ENCODE peak calls at places on chromosome 17, in five cellular contexts. One of them, this sample, is unnamed.

GRCh38 chr17:28466521-28467048 is 6.9 kb upstream of the SLC13A2 start:
- DNase-seq in CD4-positive, alpha-beta T cell: no peak
- DNase-seq in esophagus squamous epithelium: no peak
- DNase-seq in AG04450: no peak
- DNase-seq in lung: no peak
- DNase-seq in this sample: peak; percentile 84

GRCh38 chr17:79937981-79938695 is 97.5 kb downstream of the TBC1D16 start:
- DNase-seq in CD4-positive, alpha-beta T cell: no peak
- DNase-seq in esophagus squamous epithelium: no peak
- DNase-seq in AG04450: no peak
- DNase-seq in lung: no peak
- DNase-seq in this sample: no peak

GRCh38 chr17:67477687-67478086 is 100.6 kb downstream of the PITPNC1 start:
- DNase-seq in CD4-positive, alpha-beta T cell: peak; percentile 34
- DNase-seq in esophagus squamous epithelium: no peak
- DNase-seq in AG04450: no peak
- DNase-seq in lung: no peak
- DNase-seq in this sample: peak; percentile 23

GRCh38 chr17:66889480-66890230 is 54.7 kb downstream of the CACNG5 start:
- DNase-seq in CD4-positive, alpha-beta T cell: no peak
- DNase-seq in esophagus squamous epithelium: no peak
- DNase-seq in AG04450: no peak
- DNase-seq in lung: no peak
- DNase-seq in this sample: no peak

GRCh38 chr17:45235071-45236001 is 13.7 kb downstream of the FMNL1 start:
- DNase-seq in CD4-positive, alpha-beta T cell: peak; percentile 75
- DNase-seq in esophagus squamous epithelium: no peak
- DNase-seq in AG04450: peak; percentile 49
- DNase-seq in lung: peak; percentile 69
- DNase-seq in this sample: peak; percentile 68

GRCh38 chr17:70184770-70185169 is 15.4 kb downstream of the KCNJ2 start:
- DNase-seq in CD4-positive, alpha-beta T cell: no peak
- DNase-seq in esophagus squamous epithelium: no peak
- DNase-seq in AG04450: no peak
- DNase-seq in lung: no peak
- DNase-seq in this sample: peak; percentile 53

GRCh38 chr17:75814900-75815373 is 29.3 kb downstream of the UNC13D start:
- DNase-seq in CD4-positive, alpha-beta T cell: no peak
- DNase-seq in esophagus squamous epithelium: no peak
- DNase-seq in AG04450: peak; percentile 39
- DNase-seq in lung: no peak
- DNase-seq in this sample: no peak

GRCh38 chr17:53950858-53951250 is 128.1 kb downstream of the KIF2B start:
- DNase-seq in CD4-positive, alpha-beta T cell: no peak
- DNase-seq in esophagus squamous epithelium: no peak
- DNase-seq in AG04450: no peak
- DNase-seq in lung: no peak
- DNase-seq in this sample: no peak

GRCh38 chr17:74465378-74466110 is 890 bp upstream of the CD300A start:
- DNase-seq in CD4-positive, alpha-beta T cell: no peak
- DNase-seq in esophagus squamous epithelium: no peak
- DNase-seq in AG04450: no peak
- DNase-seq in lung: no peak
- DNase-seq in this sample: no peak

GRCh38 chr17:75878174-75878998 is at the start of gene TRIM47:
- DNase-seq in CD4-positive, alpha-beta T cell: no peak
- DNase-seq in esophagus squamous epithelium: no peak
- DNase-seq in AG04450: no peak
- DNase-seq in lung: peak; percentile 68
- DNase-seq in this sample: peak; percentile 49

GRCh38 chr17:142876-143784 is 5.8 kb downstream of the SCGB1C2 start:
- DNase-seq in CD4-positive, alpha-beta T cell: no peak
- DNase-seq in esophagus squamous epithelium: no peak
- DNase-seq in AG04450: no peak
- DNase-seq in lung: peak; percentile 23
- DNase-seq in this sample: no peak

GRCh38 chr17:59004338-59005111 is 102.2 kb downstream of the TRIM37 start:
- DNase-seq in CD4-positive, alpha-beta T cell: peak; percentile 51
- DNase-seq in esophagus squamous epithelium: no peak
- DNase-seq in AG04450: no peak
- DNase-seq in lung: peak; percentile 50
- DNase-seq in this sample: peak; percentile 65

GRCh38 chr17:6752068-6752909 is 3.6 kb upstream of the XAF1 start:
- DNase-seq in CD4-positive, alpha-beta T cell: no peak
- DNase-seq in esophagus squamous epithelium: no peak
- DNase-seq in AG04450: peak; percentile 98
- DNase-seq in lung: peak; percentile 42
- DNase-seq in this sample: peak; percentile 5

DNA sequence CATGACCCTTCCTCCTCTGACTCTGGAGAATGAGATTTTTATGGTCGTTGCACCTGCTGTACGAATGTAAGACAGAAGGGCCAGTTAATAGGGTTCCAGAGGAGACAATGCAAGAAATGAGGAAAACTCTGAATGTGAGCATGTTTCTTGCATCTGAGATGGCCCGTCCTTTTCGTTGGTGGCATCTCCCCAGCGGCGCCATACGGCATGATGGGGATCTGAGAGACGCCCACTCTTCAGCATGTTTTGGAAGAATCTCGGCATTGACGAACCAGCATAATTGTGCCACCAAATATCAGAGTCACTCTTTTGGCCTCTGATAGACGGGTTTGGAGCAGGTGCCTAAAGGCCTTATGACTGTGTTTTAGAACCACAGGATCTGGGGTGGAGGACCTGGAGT is 126.5 kb upstream of the RCVRN start:
- DNase-seq in CD4-positive, alpha-beta T cell: no peak
- DNase-seq in esophagus squamous epithelium: no peak
- DNase-seq in AG04450: no peak
- DNase-seq in lung: no peak
- DNase-seq in this sample: no peak
- H3K27ac ChIP-seq in CD4-positive, alpha-beta T cell: no peak overlapping the region
- H3K27ac ChIP-seq in esophagus squamous epithelium: no peak overlapping the region
- H3K27ac ChIP-seq in AG04450: no peak overlapping the region
- H3K27ac ChIP-seq in lung: no peak overlapping the region
- H3K27ac ChIP-seq in this sample: no peak overlapping the region

GRCh38 chr17:16255481-16255901 is 38.5 kb downstream of the PIGL start:
- DNase-seq in CD4-positive, alpha-beta T cell: no peak
- DNase-seq in esophagus squamous epithelium: no peak
- DNase-seq in AG04450: no peak
- DNase-seq in lung: peak; percentile 62
- DNase-seq in this sample: peak; percentile 94

GRCh38 chr17:16251043-16251442 is 34.0 kb downstream of the PIGL start:
- DNase-seq in CD4-positive, alpha-beta T cell: no peak
- DNase-seq in esophagus squamous epithelium: no peak
- DNase-seq in AG04450: no peak
- DNase-seq in lung: no peak
- DNase-seq in this sample: no peak

GRCh38 chr17:16250635-16251034 is 33.6 kb downstream of the PIGL start:
- DNase-seq in CD4-positive, alpha-beta T cell: no peak
- DNase-seq in esophagus squamous epithelium: no peak
- DNase-seq in AG04450: no peak
- DNase-seq in lung: no peak
- DNase-seq in this sample: peak; percentile 40

GRCh38 chr17:16247589-16247984 is 30.6 kb downstream of the PIGL start:
- DNase-seq in CD4-positive, alpha-beta T cell: no peak
- DNase-seq in esophagus squamous epithelium: no peak
- DNase-seq in AG04450: no peak
- DNase-seq in lung: no peak
- DNase-seq in this sample: peak; percentile 71

DNA sequence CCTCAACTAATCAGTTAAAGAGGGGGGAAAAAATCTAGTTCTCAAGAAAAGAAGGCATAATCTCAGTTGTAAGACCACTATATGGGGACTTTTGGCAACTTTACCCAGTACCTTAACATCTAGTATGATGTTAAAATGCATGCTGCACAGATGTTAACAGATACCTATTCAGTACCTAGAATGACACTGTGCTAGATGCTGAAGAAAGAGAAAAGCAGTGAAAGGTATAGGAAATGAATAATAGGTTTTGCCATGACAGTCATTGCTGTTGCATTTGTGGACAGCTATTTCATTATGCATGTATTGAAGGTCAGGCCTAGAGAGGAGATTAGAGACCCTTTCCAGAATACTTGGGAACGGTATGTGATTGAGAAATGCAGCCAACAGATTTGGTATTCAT is 34.5 kb downstream of the PIGL start:
- DNase-seq in CD4-positive, alpha-beta T cell: no peak
- DNase-seq in esophagus squamous epithelium: no peak
- DNase-seq in AG04450: no peak
- DNase-seq in lung: no peak
- DNase-seq in this sample: no peak
- H3K27ac ChIP-seq in CD4-positive, alpha-beta T cell: no peak overlapping the region
- H3K27ac ChIP-seq in esophagus squamous epithelium: no peak overlapping the region
- H3K27ac ChIP-seq in AG04450: no peak overlapping the region
- H3K27ac ChIP-seq in lung: no peak overlapping the region
- H3K27ac ChIP-seq in this sample: no peak overlapping the region

GRCh38 chr17:40497704-40498103 is 3.7 kb downstream of the TNS4 start:
- DNase-seq in CD4-positive, alpha-beta T cell: no peak
- DNase-seq in esophagus squamous epithelium: no peak
- DNase-seq in AG04450: no peak
- DNase-seq in lung: no peak
- DNase-seq in this sample: no peak
- H3K27ac ChIP-seq in CD4-positive, alpha-beta T cell: no peak overlapping the region
- H3K27ac ChIP-seq in esophagus squamous epithelium: peak overlapping the region; percentile 91
- H3K27ac ChIP-seq in AG04450: no peak overlapping the region
- H3K27ac ChIP-seq in lung: peak overlapping the region; percentile 11
- H3K27ac ChIP-seq in this sample: no peak overlapping the region

GRCh38 chr17:19551708-19552148 is 18.1 kb downstream of the SLC47A1 start:
- DNase-seq in CD4-positive, alpha-beta T cell: no peak
- DNase-seq in esophagus squamous epithelium: no peak
- DNase-seq in AG04450: no peak
- DNase-seq in lung: no peak
- DNase-seq in this sample: peak; percentile 60
- H3K27ac ChIP-seq in CD4-positive, alpha-beta T cell: no peak overlapping the region
- H3K27ac ChIP-seq in esophagus squamous epithelium: no peak overlapping the region
- H3K27ac ChIP-seq in AG04450: no peak overlapping the region
- H3K27ac ChIP-seq in lung: no peak overlapping the region
- H3K27ac ChIP-seq in this sample: no peak overlapping the region

DNA sequence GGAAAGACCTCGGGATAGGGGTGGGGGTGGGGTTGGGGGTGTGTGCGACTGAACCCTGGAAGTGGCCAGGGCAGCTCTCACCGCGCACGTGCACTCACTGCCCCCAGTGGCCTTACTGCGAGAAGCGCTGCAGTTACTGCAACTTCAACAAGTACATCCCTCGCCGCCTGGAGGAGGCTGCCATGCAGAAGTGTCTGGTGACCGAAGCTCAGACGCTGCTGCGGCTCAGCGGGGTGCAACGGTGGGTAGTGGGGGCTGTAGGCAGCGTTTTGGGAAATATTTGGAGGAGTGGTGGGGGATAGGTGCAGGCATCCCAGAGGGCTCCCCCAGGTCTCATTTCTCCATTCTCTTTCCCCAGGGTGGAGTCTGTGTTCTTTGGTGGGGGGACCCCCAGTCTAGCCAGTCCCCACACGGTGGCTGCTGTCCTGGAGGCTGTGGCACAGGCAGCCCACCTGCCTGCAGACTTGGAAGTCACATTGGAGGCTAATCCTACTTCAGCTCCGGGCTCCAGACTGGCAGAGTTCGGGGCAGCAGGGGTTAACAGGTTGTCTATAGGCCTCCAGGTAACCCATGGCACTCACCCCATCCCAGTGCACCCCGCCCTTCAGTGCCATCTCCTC is 972 bp downstream of the RSAD1 start:
- DNase-seq in CD4-positive, alpha-beta T cell: peak; percentile 54
- DNase-seq in esophagus squamous epithelium: peak; percentile 22
- DNase-seq in AG04450: peak; percentile 56
- DNase-seq in lung: peak; percentile 80
- DNase-seq in this sample: peak; percentile 82
- H3K27ac ChIP-seq in CD4-positive, alpha-beta T cell: no peak overlapping the region
- H3K27ac ChIP-seq in esophagus squamous epithelium: peak overlapping the region; percentile 82
- H3K27ac ChIP-seq in AG04450: peak overlapping the region; percentile 73
- H3K27ac ChIP-seq in lung: no peak overlapping the region
- H3K27ac ChIP-seq in this sample: peak overlapping the region; percentile 87

GRCh38 chr17:72118588-72119279 is 2.1 kb upstream of the SOX9 start:
- DNase-seq in CD4-positive, alpha-beta T cell: no peak
- DNase-seq in esophagus squamous epithelium: no peak
- DNase-seq in AG04450: peak; percentile 77
- DNase-seq in lung: peak; percentile 73
- DNase-seq in this sample: peak; percentile 84

GRCh38 chr17:72119280-72119962 is 1.4 kb upstream of the SOX9 start:
- DNase-seq in CD4-positive, alpha-beta T cell: no peak
- DNase-seq in esophagus squamous epithelium: no peak
- DNase-seq in AG04450: no peak
- DNase-seq in lung: no peak
- DNase-seq in this sample: peak; percentile 20

GRCh38 chr17:72116692-72117469 is 3.9 kb upstream of the SOX9 start:
- DNase-seq in CD4-positive, alpha-beta T cell: no peak
- DNase-seq in esophagus squamous epithelium: no peak
- DNase-seq in AG04450: no peak
- DNase-seq in lung: no peak
- DNase-seq in this sample: peak; percentile 55

GRCh38 chr17:72117470-72117747 is 3.4 kb upstream of the SOX9 start:
- DNase-seq in CD4-positive, alpha-beta T cell: no peak
- DNase-seq in esophagus squamous epithelium: no peak
- DNase-seq in AG04450: no peak
- DNase-seq in lung: no peak
- DNase-seq in this sample: no peak

GRCh38 chr17:72117748-72118587 is 2.9 kb upstream of the SOX9 start:
- DNase-seq in CD4-positive, alpha-beta T cell: no peak
- DNase-seq in esophagus squamous epithelium: no peak
- DNase-seq in AG04450: no peak
- DNase-seq in lung: no peak
- DNase-seq in this sample: peak; percentile 20
- H3K27ac ChIP-seq in CD4-positive, alpha-beta T cell: no peak overlapping the region
- H3K27ac ChIP-seq in esophagus squamous epithelium: no peak overlapping the region
- H3K27ac ChIP-seq in AG04450: peak overlapping the region; percentile 21
- H3K27ac ChIP-seq in lung: no peak overlapping the region
- H3K27ac ChIP-seq in this sample: no peak overlapping the region

This sample was measured in small intestine.